ENCODE peak calls at places on chromosomes 7 and 10, in eight cellular contexts. R is body of pancreas; U is hepatocyte; O is testis; Z is psoas muscle; S is CD8-positive, alpha-beta T cell; H is A549; K is fibroblast of lung. D is an unnamed sample.

GRCh38 chr10:95201736-95202135 is 7.7 kb downstream of the ACSM6 start:
- DNase-seq in R (no peak), U (no peak), O (no peak), Z (no peak), S (no peak), H (peak; percentile 71), K (peak; percentile 34), D (no peak)

GRCh38 chr10:34889004-34889869 is 74.1 kb upstream of the PARD3 start:
- DNase-seq in R (no peak), U (no peak), O (no peak), Z (no peak), S (no peak), H (peak; percentile 38), K (no peak), D (no peak)

GRCh38 chr7:16200591-16200990 is 220.7 kb downstream of the CRPPA start:
- DNase-seq in R (no peak), U (no peak), O (no peak), Z (no peak), S (no peak), H (no peak), K (no peak), D (no peak)

GRCh38 chr10:73577788-73578187 is 13.4 kb downstream of the USP54 start:
- DNase-seq in R (peak; percentile 88), U (peak; percentile 60), O (peak; percentile 62), Z (peak; percentile 65), S (no peak), H (peak; percentile 8), K (peak; percentile 70), D (peak; percentile 84)

GRCh38 chr7:17758008-17758407 is 182.3 kb downstream of the SNX13 start:
- DNase-seq in R (no peak), U (no peak), O (no peak), Z (no peak), S (no peak), H (no peak), K (no peak), D (no peak)

GRCh38 chr7:30800785-30801252 is 29.6 kb downstream of the MINDY4 start:
- DNase-seq in R (peak; percentile 75), U (peak; percentile 84), O (peak; percentile 78), Z (peak; percentile 25), S (no peak), H (peak; percentile 58), K (peak; percentile 86), D (peak; percentile 82)

GRCh38 chr7:89798599-89798996 is 355.7 kb upstream of the STEAP1 start:
- DNase-seq in R (no peak), U (no peak), O (no peak), Z (no peak), S (no peak), H (no peak), K (no peak), D (no peak)

GRCh38 chr10:74035324-74035723 is 37.4 kb downstream of the VCL start:
- DNase-seq in R (no peak), U (no peak), O (no peak), Z (no peak), S (no peak), H (no peak), K (peak; percentile 52), D (no peak)

GRCh38 chr10:43816351-43817321 is 168.0 kb upstream of the ZNF32 start:
- DNase-seq in R (peak; percentile 40), U (peak; percentile 58), O (no peak), Z (no peak), S (peak; percentile 77), H (no peak), K (peak; percentile 53), D (no peak)

GRCh38 chr7:21261627-21262564 is 166.0 kb upstream of the SP4 start:
- DNase-seq in R (peak; percentile 46), U (peak; percentile 55), O (peak; percentile 56), Z (peak; percentile 12), S (peak; percentile 52), H (peak; percentile 48), K (peak; percentile 35), D (no peak)

GRCh38 chr7:133155121-133155520 is 73.2 kb upstream of the CHCHD3 start:
- DNase-seq in R (no peak), U (no peak), O (no peak), Z (no peak), S (no peak), H (no peak), K (no peak), D (no peak)

GRCh38 chr10:49139000-49139865 is 5.4 kb upstream of the FAM170B start:
- DNase-seq in R (no peak), U (no peak), O (no peak), Z (no peak), S (no peak), H (no peak), K (peak; percentile 57), D (no peak)

GRCh38 chr10:94429049-94429707 is 26.8 kb downstream of the TBC1D12 start:
- DNase-seq in R (no peak), U (no peak), O (no peak), Z (no peak), S (no peak), H (no peak), K (peak; percentile 25), D (no peak)

GRCh38 chr7:51013218-51013786 is 230.6 kb upstream of the GRB10 start:
- DNase-seq in R (no peak), U (no peak), O (peak; percentile 32), Z (no peak), S (no peak), H (no peak), K (no peak), D (no peak)

GRCh38 chr10:122126763-122127659 is 138.0 kb downstream of the TACC2 start:
- DNase-seq in R (no peak), U (peak; percentile 79), O (no peak), Z (no peak), S (no peak), H (peak; percentile 80), K (peak; percentile 96), D (peak; percentile 75)

GRCh38 chr10:10855178-10855577 is 162.5 kb upstream of the CELF2 start:
- DNase-seq in R (no peak), U (no peak), O (no peak), Z (no peak), S (no peak), H (no peak), K (no peak), D (no peak)

DNA sequence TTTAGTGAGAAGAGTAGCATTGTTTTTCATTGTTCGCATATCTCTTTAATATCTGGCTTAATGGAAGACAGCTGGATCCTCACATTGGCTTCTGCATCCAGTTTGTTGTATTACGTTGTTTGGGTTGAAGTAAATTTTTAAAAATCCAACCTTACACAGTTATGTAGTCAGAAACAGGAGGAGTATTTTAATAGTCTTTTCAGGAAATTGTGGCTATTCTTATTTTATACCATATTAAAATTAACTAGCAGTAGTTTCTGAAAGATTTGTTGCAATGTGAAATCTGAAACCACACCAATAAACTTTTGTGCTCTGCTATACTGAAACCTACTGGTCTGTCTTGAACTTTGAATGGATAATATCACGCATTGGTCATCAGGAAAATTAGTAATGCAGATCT is 27.9 kb downstream of the MYPN start:
- DNase-seq in R (no peak), U (no peak), O (no peak), Z (no peak), S (no peak), H (no peak), K (peak; percentile 37), D (no peak)
- H3K27ac ChIP-seq in R (no peak overlapping the region), U (no peak overlapping the region), O (no peak overlapping the region), Z (peak overlapping the region; percentile 85), S (no peak overlapping the region), H (peak overlapping the region; percentile 82), K (peak overlapping the region; percentile 91), D (no peak overlapping the region)

GRCh38 chr10:71234970-71235681 is 22.8 kb downstream of the UNC5B start:
- DNase-seq in R (peak; percentile 30), U (peak; percentile 82), O (peak; percentile 38), Z (peak; percentile 57), S (no peak), H (no peak), K (peak; percentile 71), D (peak; percentile 85)

GRCh38 chr10:71237843-71238623 is 25.7 kb downstream of the UNC5B start:
- DNase-seq in R (no peak), U (no peak), O (no peak), Z (no peak), S (no peak), H (no peak), K (no peak), D (no peak)

GRCh38 chr10:71235808-71236207 is 23.4 kb downstream of the UNC5B start:
- DNase-seq in R (no peak), U (no peak), O (no peak), Z (no peak), S (no peak), H (no peak), K (no peak), D (no peak)

GRCh38 chr10:71236822-71237682 is 24.7 kb downstream of the UNC5B start:
- DNase-seq in R (no peak), U (no peak), O (no peak), Z (no peak), S (no peak), H (no peak), K (no peak), D (no peak)

DNA sequence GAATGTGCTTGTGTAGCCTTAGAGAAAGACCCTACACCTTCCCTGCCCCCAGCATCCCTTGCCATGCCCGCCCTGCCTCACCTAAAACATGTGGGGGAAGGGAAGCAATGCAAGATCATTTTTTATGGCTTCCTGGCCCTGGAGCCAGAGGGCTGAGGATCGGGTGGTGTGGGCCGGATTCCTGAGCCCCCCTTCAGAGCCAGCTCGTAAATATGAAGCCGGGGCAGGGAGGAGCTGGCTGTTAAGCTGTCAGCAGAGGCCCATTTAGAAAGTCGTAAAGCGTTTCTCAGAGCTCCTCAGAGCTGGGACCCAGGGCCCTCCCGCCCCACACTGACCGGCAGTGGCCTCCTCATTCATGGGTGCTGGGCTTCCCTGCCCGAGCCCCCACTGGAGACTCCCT is 23.9 kb downstream of the UNC5B start:
- DNase-seq in R (no peak), U (peak; percentile 77), O (no peak), Z (no peak), S (no peak), H (no peak), K (no peak), D (no peak)
- H3K4me1 ChIP-seq in R (peaks cover 31% of the 10 kb centered on the region), U (peaks cover 84% of the 10 kb centered on the region), O (peaks cover 48% of the 10 kb centered on the region), Z (peaks cover 33% of the 10 kb centered on the region), S (no peaks in the 10 kb centered on the region), H (no peaks in the 10 kb centered on the region), K (peaks cover 11% of the 10 kb centered on the region), D (peaks cover 41% of the 10 kb centered on the region)

DNA sequence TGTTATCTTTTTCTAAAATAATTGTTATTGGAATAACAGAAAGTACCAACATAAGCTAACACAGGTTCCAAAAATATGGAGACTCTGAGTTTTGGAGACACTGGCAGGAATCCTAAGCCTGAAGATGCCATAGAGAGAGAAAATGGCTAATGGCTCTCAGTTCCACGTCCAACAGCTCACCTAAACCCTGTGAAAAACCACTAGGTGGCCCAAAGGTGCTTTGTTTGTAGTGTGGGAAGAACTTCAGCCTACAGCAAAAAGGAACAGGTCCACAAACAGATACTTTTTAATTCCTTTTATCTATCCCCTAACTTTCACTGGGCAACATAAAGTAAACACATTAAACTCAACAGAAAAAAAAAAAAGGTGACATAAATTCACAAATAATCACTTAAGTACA is 272.3 kb downstream of the SEMA3D start:
- DNase-seq in R (no peak), U (no peak), O (no peak), Z (no peak), S (no peak), H (peak; percentile 29), K (no peak), D (no peak)
- TF ChIP-seq CTCF in R (no peak), U (no peak), O (no peak), Z (no peak), S (no peak), H (peak; percentile 12), K (no peak), D (no peak)

DNA sequence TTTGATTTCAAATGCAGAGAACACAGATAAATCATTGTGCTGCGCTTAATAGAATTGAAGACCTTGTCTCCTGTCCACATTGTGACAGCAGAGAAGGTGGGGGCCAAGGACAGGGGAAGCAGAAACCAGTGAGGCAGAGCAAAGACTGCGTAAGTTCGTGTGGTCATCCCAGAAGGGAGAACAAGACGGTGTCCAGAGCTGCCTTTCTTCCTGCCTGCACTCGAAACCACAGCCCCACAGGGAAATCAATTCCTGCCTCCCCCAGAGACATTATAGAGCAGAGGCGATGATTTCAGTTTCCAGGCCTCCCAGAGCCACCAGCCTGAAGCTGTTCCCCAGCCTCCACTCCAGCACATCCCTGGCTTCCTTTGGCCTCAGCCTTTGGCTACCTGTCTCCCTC is 39.7 kb upstream of the UCN3 start:
- DNase-seq in R (no peak), U (no peak), O (no peak), Z (no peak), S (no peak), H (no peak), K (no peak), D (no peak)
- H3K27ac ChIP-seq in R (no peak overlapping the region), U (no peak overlapping the region), O (no peak overlapping the region), Z (no peak overlapping the region), S (no peak overlapping the region), H (no peak overlapping the region), K (no peak overlapping the region), D (no peak overlapping the region)

D was measured in tibial artery.